ENCODE peak calls at places on chromosomes 11 and 22, in six cellular contexts. C, P, Q, A, T and J are unnamed samples.

GRCh38 chr11:60130496-60130895 is 42.0 kb downstream of the MS4A2 start:
- DNase-seq in Q (no peak), C (no peak), P (no peak), A (no peak), T (no peak), J (peak; percentile 86)

GRCh38 chr11:1011320-1011698 is 25.2 kb downstream of the MUC6 start:
- DNase-seq in Q (no peak), T (no peak), C (no peak), P (no peak), A (no peak), J (no peak)

GRCh38 chr11:61728940-61729219 is 23.6 kb upstream of the MYRF start:
- DNase-seq in Q (peak; percentile 59), C (peak; percentile 37), T (no peak), P (no peak), A (no peak), J (no peak)

GRCh38 chr22:31173386-31174145 is 13.6 kb downstream of the RNF185 start:
- DNase-seq in P (peak; percentile 25), A (no peak), Q (peak; percentile 83), C (peak; percentile 69), T (no peak), J (peak; percentile 68)

GRCh38 chr22:17547995-17548755 is 15.1 kb upstream of the SLC25A18 start:
- DNase-seq in C (no peak), T (no peak), A (no peak), P (no peak), Q (no peak), J (no peak)

GRCh38 chr11:32229566-32230240 is 138.8 kb downstream of the RCN1 start:
- DNase-seq in A (no peak), Q (no peak), C (no peak), P (no peak), T (no peak), J (no peak)

GRCh38 chr11:9574806-9575530 is 1.5 kb downstream of the WEE1 start:
- DNase-seq in T (no peak), A (peak; percentile 77), P (peak; percentile 57), C (peak; percentile 82), Q (peak; percentile 89), J (peak; percentile 87)

GRCh38 chr11:73717136-73717535 is 43.7 kb downstream of the RAB6A start:
- DNase-seq in T (no peak), Q (no peak), A (no peak), P (no peak), C (no peak), J (no peak)

GRCh38 chr11:9285850-9286587 is 20.9 kb upstream of the DENND5A start:
- DNase-seq in C (no peak), A (no peak), P (no peak), T (no peak), Q (no peak), J (no peak)

GRCh38 chr22:23207786-23208325 is 27.5 kb downstream of the BCR start:
- DNase-seq in P (no peak), Q (no peak), T (no peak), C (no peak), A (no peak), J (no peak)

GRCh38 chr11:45096636-45097035 is 49.8 kb upstream of the PRDM11 start:
- DNase-seq in C (no peak), P (no peak), T (no peak), A (peak; percentile 21), Q (no peak), J (no peak)

GRCh38 chr11:102882389-102883024 is 7.7 kb upstream of the MMP12 start:
- DNase-seq in Q (peak; percentile 51), T (no peak), A (no peak), P (no peak), C (peak; percentile 61), J (no peak)

GRCh38 chr11:75328426-75329277 is 22.8 kb downstream of the ARRB1 start:
- DNase-seq in T (peak; percentile 31), C (peak; percentile 75), A (peak; percentile 83), Q (peak; percentile 61), P (no peak), J (peak; percentile 84)